ENCODE peak calls at places on chromosomes 13 and 19, in nine cellular contexts. Q is left colon; Y is T1000; I is CD8-positive, alpha-beta memory T cell; G is body of pancreas; O is natural killer cell; K is mesothelial cell of epicardium; J is NCI-H510A treated with DMSO at 0.1 percent for 48 hours; X is B cell. R is an unnamed sample.
A peak's percentile ranks its signal among the peaks of the same experiment; 100 is the strongest.

GRCh38 chr13:51803018-51803417 is 945 bp downstream of the DHRS12 start:
- DNase-seq in Y (no peak), O (no peak), J (no peak), Q (no peak), X (no peak), G (no peak), I (no peak), K (no peak), R (no peak)

GRCh38 chr19:8021374-8021773 is 15.9 kb upstream of the ELAVL1 start:
- DNase-seq in J (no peak), Y (no peak), I (no peak), K (no peak), Q (no peak), G (no peak), O (no peak), X (no peak), R (no peak)

GRCh38 chr19:35733180-35734125 is 8.8 kb downstream of the IGFLR1 start:
- DNase-seq in J (no peak), X (no peak), I (no peak), Q (no peak), Y (no peak), O (no peak), K (no peak), G (no peak), R (no peak)

GRCh38 chr19:7541828-7542443 is 6.4 kb downstream of the PNPLA6 start:
- DNase-seq in Q (no peak), I (no peak), O (no peak), K (no peak), G (no peak), Y (no peak), X (no peak), J (no peak), R (no peak)

GRCh38 chr19:2289714-2290435 is 7.9 kb upstream of the PEAK3 start:
- DNase-seq in J (no peak), I (peak; percentile 68), X (peak; percentile 94), Y (no peak), O (peak; percentile 55), K (no peak), Q (peak; percentile 45), G (peak; percentile 62), R (no peak)

GRCh38 chr19:1875646-1876493 is 9.4 kb downstream of the ABHD17A start:
- DNase-seq in X (peak; percentile 96), O (peak; percentile 92), K (peak; percentile 76), G (peak; percentile 93), J (peak; percentile 58), I (peak; percentile 86), Q (peak; percentile 91), Y (peak; percentile 78), R (no peak)

GRCh38 chr13:76886292-76887061 is at the start of gene KCTD12:
- DNase-seq in Q (peak; percentile 84), I (peak; percentile 84), Y (peak; percentile 33), J (peak; percentile 3), K (peak; percentile 75), O (peak; percentile 53), G (peak; percentile 87), X (peak; percentile 86), R (no peak)

GRCh38 chr13:31172535-31172934 is 10.8 kb upstream of the HSPH1 start:
- DNase-seq in Q (no peak), Y (peak; percentile 1), J (no peak), O (no peak), K (no peak), X (no peak), I (no peak), G (no peak), R (peak; percentile 94)

GRCh38 chr13:108426893-108427292 is 157.4 kb downstream of the TNFSF13B start:
- DNase-seq in X (no peak), J (no peak), Y (no peak), G (no peak), K (no peak), I (no peak), O (no peak), Q (no peak), R (no peak)

GRCh38 chr13:102401305-102401704 is 543 bp downstream of the FGF14 start:
- DNase-seq in O (no peak), K (no peak), X (no peak), Y (no peak), Q (no peak), G (no peak), J (no peak), I (no peak), R (no peak)

GRCh38 chr19:17138937-17139598 is 63.5 kb downstream of the MYO9B start:
- DNase-seq in X (no peak), J (no peak), Y (no peak), G (peak; percentile 88), O (no peak), I (no peak), K (no peak), Q (no peak), R (no peak)

GRCh38 chr19:46617566-46618079 is 7.3 kb downstream of the PTGIR start:
- DNase-seq in G (peak; percentile 30), O (no peak), I (no peak), Q (no peak), X (peak; percentile 18), K (no peak), J (no peak), Y (no peak), R (no peak)

GRCh38 chr13:35964764-35965163 is 166.4 kb downstream of the DCLK1 start:
- DNase-seq in O (no peak), G (no peak), Y (no peak), I (no peak), J (no peak), X (no peak), Q (no peak), K (no peak), R (no peak)

GRCh38 chr19:13051581-13052165 is 51.0 kb downstream of the LYL1 start:
- DNase-seq in X (no peak), K (peak; percentile 67), J (peak; percentile 90), O (no peak), G (peak; percentile 71), Y (no peak), Q (peak; percentile 77), I (no peak), R (no peak)

GRCh38 chr19:5891572-5891937 is 12.0 kb downstream of the NDUFA11 start:
- DNase-seq in Y (no peak), J (no peak), Q (no peak), I (no peak), X (peak; percentile 22), G (no peak), O (no peak), K (no peak), R (no peak)

GRCh38 chr19:45444318-45445041 is 20.8 kb upstream of the ERCC1 start:
- DNase-seq in Y (peak; percentile 72), O (peak; percentile 91), Q (peak; percentile 94), I (peak; percentile 82), J (peak; percentile 68), K (peak; percentile 78), X (peak; percentile 94), G (peak; percentile 95), R (no peak)

GRCh38 chr19:34370117-34370516 is 5.1 kb downstream of the GPI start:
- DNase-seq in I (no peak), K (no peak), Y (no peak), Q (no peak), J (no peak), O (no peak), X (no peak), G (no peak), R (no peak)

GRCh38 chr19:41016488-41017071 is 25.5 kb downstream of the CYP2B6 start:
- DNase-seq in Y (no peak), G (no peak), X (no peak), I (peak; percentile 7), K (no peak), J (no peak), Q (no peak), O (no peak), R (no peak)

GRCh38 chr19:43511324-43511723 is 6.8 kb upstream of the PHLDB3 start:
- DNase-seq in K (no peak), Q (no peak), Y (no peak), X (no peak), I (no peak), J (no peak), G (no peak), O (no peak), R (no peak)

GRCh38 chr19:574658-575526 is 2.5 kb downstream of the BSG start:
- DNase-seq in X (no peak), K (peak; percentile 18), I (no peak), J (no peak), Y (no peak), O (no peak), G (peak; percentile 26), Q (no peak), R (no peak)

GRCh38 chr13:110298566-110299321 is 8.2 kb downstream of the COL4A1 start:
- DNase-seq in X (no peak), O (no peak), I (no peak), Q (no peak), J (no peak), Y (no peak), G (no peak), K (no peak), R (no peak)

GRCh38 chr19:44003461-44004134 is 841 bp downstream of the ZNF230 start:
- DNase-seq in X (no peak), Q (no peak), G (no peak), Y (no peak), J (no peak), K (no peak), O (no peak), I (peak; percentile 14), R (no peak)

GRCh38 chr13:31093145-31093885 is 68.4 kb downstream of the HSPH1 start:
- DNase-seq in K (no peak), I (no peak), Q (no peak), X (no peak), O (no peak), J (no peak), G (no peak), Y (peak; percentile 26), R (peak; percentile 66)

GRCh38 chr19:6811906-6812305 is 39.4 kb downstream of the VAV1 start:
- DNase-seq in Y (no peak), G (peak; percentile 14), J (no peak), Q (no peak), O (no peak), I (no peak), X (no peak), K (no peak), R (no peak)

GRCh38 chr13:25528266-25528665 is 156.5 kb downstream of the ATP8A2 start:
- DNase-seq in I (no peak), X (no peak), Q (no peak), Y (no peak), G (no peak), J (no peak), O (no peak), K (no peak), R (no peak)

GRCh38 chr19:8004723-8005513 is 523 bp downstream of the ELAVL1 start:
- DNase-seq in K (no peak), I (peak; percentile 23), X (no peak), O (peak; percentile 21), Y (no peak), G (no peak), Q (no peak), J (no peak), R (no peak)